ENCODE peak calls at places on chromosome X, in four cellular contexts. H is heart left ventricle, W is thyroid gland, Y is IMR-90. E is an unnamed sample.

GRCh38 chrX:21524008-21524407 is 134.1 kb downstream of the KLHL34 start:
- DNase-seq in H (no peak), W (no peak), Y (peak; percentile 52), E (no peak)

GRCh38 chrX:68997461-68997860 is 167.8 kb downstream of the PJA1 start:
- DNase-seq in H (no peak), W (no peak), Y (peak; percentile 22), E (no peak)

GRCh38 chrX:9682456-9682855 is 83.2 kb downstream of the GPR143 start:
- DNase-seq in H (no peak), W (no peak), Y (peak; percentile 61), E (peak; percentile 16)

GRCh38 chrX:49879656-49880277 is 483 bp downstream of the USP27X start:
- DNase-seq in H (no peak), W (no peak), Y (peak; percentile 1), E (no peak)

GRCh38 chrX:115400960-115401359 is 111.4 kb downstream of the LUZP4 start:
- DNase-seq in H (peak; percentile 22), W (no peak), Y (no peak), E (no peak)

GRCh38 chrX:22135994-22136684 is 104.0 kb downstream of the PHEX start:
- DNase-seq in H (no peak), W (peak; percentile 9), Y (peak; percentile 60), E (no peak)

GRCh38 chrX:47232803-47233332 is at the start of gene USP11:
- DNase-seq in H (peak; percentile 54), W (peak; percentile 30), Y (peak; percentile 51), E (peak; percentile 50)

GRCh38 chrX:118392726-118393125 is 46.8 kb downstream of the WDR44 start:
- DNase-seq in H (no peak), W (no peak), Y (peak; percentile 37), E (no peak)

GRCh38 chrX:105173071-105173470 is 47.4 kb downstream of the TEX13A start:
- DNase-seq in H (no peak), W (no peak), Y (no peak), E (no peak)

GRCh38 chrX:3271485-3272186 is 74.8 kb downstream of the MXRA5 start:
- DNase-seq in H (no peak), W (no peak), Y (peak; percentile 74), E (no peak)

GRCh38 chrX:11016728-11017127 is 94.4 kb upstream of the HCCS start:
- DNase-seq in H (no peak), W (no peak), Y (no peak), E (no peak)

GRCh38 chrX:18933611-18934010 is 50.3 kb downstream of the PHKA2 start:
- DNase-seq in H (no peak), W (no peak), Y (no peak), E (no peak)

GRCh38 chrX:480861-481417 is 94.2 kb upstream of the PPP2R3B start:
- DNase-seq in H (no peak), W (no peak), Y (no peak), E (no peak)

GRCh38 chrX:124232523-124233201 is 99.8 kb upstream of the TEX13D start:
- DNase-seq in H (no peak), W (no peak), Y (no peak), E (no peak)

GRCh38 chrX:38638952-38639529 is 77.7 kb downstream of the TSPAN7 start:
- DNase-seq in H (no peak), W (no peak), Y (no peak), E (no peak)

GRCh38 chrX:48903290-48903689 is 5.6 kb downstream of the PQBP1 start:
- DNase-seq in H (no peak), W (no peak), Y (no peak), E (no peak)

GRCh38 chrX:9163153-9163790 is 129.3 kb upstream of the FAM9B start:
- DNase-seq in H (no peak), W (no peak), Y (peak; percentile 55), E (no peak)

GRCh38 chrX:69016220-69016941 is 148.9 kb downstream of the PJA1 start:
- DNase-seq in H (no peak), W (peak; percentile 9), Y (no peak), E (no peak)

GRCh38 chrX:30593435-30594200 is 16.1 kb upstream of the TASL start:
- DNase-seq in H (no peak), W (no peak), Y (no peak), E (peak; percentile 29)

GRCh38 chrX:23578079-23578478 is 89.2 kb upstream of the PRDX4 start:
- DNase-seq in H (no peak), W (no peak), Y (no peak), E (no peak)

GRCh38 chrX:67723580-67724351 is 179.9 kb downstream of the AR start:
- DNase-seq in H (no peak), W (no peak), Y (no peak), E (no peak)

GRCh38 chrX:29172880-29173279 is 585.6 kb downstream of the IL1RAPL1 start:
- DNase-seq in H (no peak), W (no peak), Y (peak; percentile 62), E (no peak)

GRCh38 chrX:97446298-97446882 is 562.7 kb downstream of the RPA4 start:
- DNase-seq in H (no peak), W (no peak), Y (no peak), E (no peak)
- TF ChIP-seq CTCF in H (peak; percentile 29), W (no peak), Y (no peak), E (peak; percentile 12)

GRCh38 chrX:74023203-74023602 is 280.8 kb upstream of the ZCCHC13 start:
- DNase-seq in H (no peak), W (no peak), Y (no peak), E (no peak)
- H3K9me3 ChIP-seq in H (no peaks in the 10 kb centered on the region), W (no peaks in the 10 kb centered on the region), Y (peaks cover 2% of the 10 kb centered on the region), E (no peaks in the 10 kb centered on the region)

DNA sequence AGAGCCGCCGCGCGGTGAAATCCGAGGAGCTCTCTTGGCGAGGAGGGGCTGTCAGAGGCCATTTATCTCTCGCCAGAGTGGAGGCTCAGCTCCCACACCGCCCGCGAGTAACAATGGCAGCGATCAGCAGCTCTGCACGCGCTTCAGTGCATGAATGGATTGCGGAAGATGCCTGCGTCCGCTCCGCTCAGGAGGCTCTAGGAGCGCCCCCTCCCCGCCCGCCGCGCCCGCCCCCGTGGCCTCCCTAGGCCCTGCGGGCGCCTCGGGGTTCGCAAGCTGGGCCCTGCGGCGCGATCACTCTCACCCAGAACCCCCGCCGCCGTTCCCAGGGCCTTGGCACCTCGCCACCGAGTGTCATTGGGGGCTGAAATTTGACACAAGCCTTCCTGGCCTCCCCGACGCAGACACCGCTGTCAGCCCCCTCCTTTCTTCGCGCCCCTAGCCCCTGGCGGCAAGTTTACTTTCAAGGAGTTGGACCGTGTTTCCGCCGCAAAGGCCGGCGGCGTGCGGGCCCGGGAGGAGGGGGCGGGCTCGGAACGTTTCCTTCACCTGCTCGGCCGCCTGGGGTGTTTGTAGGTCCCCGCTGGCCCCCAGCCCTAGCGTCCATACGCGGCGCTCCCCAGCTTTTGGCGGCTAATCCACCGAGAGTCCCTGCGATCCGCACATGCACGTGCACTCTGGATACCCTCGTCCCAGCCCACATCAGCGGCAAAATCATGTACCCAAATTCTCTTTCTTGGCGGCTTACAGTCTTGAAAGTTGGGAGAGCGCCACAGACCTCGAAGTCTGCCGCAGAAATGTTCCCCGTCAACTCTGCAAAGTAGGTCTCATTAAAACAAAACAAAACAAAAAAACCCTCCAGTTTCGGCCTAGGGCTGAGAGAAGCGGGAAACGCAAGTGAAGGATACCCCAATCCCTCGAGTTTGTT is 49.0 kb upstream of the BCOR start:
- DNase-seq in H (peak; percentile 51), W (peak; percentile 57), Y (peak; percentile 46), E (no peak)
- TF ChIP-seq POLR2A in H (no peak), W (peak; percentile 43), Y (no peak), E (no peak)

DNA sequence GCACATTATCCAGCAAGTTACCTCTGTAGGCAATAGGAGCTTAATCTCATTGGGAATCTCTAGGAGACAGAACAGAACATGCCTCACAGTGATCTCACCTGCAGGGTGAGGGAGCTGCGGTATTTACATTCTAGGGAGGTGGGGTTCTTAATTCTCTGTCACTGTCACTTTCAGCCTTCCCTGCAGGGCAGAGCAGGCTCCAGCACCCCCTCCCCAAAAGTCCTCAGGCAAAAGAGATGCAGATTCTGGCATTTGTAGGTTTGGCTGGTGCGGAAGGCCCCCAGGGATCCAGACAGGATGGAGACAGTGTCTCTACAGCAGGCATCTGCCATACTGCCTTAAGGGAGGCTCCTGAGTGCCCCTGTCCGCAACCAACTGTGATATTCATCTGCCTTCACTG is 166.4 kb upstream of the ATP6AP2 start:
- DNase-seq in H (no peak), W (no peak), Y (no peak), E (no peak)
- TF ChIP-seq CTCF in H (no peak), W (no peak), Y (no peak), E (no peak)

DNA sequence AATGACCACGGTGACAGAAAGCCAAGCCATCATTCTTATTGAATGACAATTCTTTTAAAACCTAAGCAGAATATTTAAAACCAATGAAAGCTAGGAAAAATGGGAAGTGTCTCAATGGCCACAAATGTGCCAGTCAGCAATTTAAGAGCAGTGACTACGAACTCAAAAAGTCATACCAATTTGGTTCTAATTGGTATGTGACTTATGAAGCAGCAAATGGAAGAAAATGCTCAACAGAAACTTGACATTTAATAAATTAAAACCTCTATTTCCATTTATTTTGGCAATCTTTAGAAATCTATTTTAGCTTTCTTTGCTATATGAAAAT is 25.7 kb upstream of the BCLAF3 start:
- DNase-seq in H (no peak), W (no peak), Y (no peak), E (no peak)
- H3K9me3 ChIP-seq in H (no peaks in the 10 kb centered on the region), W (no peaks in the 10 kb centered on the region), Y (peaks cover 13% of the 10 kb centered on the region), E (no peaks in the 10 kb centered on the region)

GRCh38 chrX:74614193-74614909 is at the start of gene RLIM:
- DNase-seq in H (peak; percentile 94), W (peak; percentile 94), Y (peak; percentile 95), E (peak; percentile 94)
- TF ChIP-seq POLR2A in H (no peak), W (peak; percentile 86), Y (peak; percentile 92), E (peak; percentile 90)

DNA sequence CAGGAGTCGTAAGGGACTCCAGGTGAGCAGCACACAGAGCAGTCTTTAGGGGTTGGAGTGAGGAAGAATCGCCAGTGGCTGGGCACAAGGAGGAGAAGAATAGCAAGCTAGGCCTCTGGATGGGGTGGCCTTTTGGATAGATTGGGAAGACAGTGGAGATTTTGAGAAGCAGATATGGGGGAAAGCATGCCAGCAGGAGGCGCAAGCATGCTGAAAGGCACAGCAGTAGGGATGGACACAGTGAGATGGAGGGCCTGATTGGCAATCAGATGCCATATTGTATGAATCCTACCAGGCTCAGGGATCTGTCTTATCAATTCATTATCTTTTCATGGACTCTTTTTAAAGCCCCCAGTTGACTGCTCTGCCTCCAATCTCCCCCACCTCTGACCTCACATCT is 60.4 kb upstream of the MAGEA4 start:
- DNase-seq in H (no peak), W (no peak), Y (no peak), E (no peak)
- TF ChIP-seq CTCF in H (no peak), W (no peak), Y (no peak), E (no peak)

DNA sequence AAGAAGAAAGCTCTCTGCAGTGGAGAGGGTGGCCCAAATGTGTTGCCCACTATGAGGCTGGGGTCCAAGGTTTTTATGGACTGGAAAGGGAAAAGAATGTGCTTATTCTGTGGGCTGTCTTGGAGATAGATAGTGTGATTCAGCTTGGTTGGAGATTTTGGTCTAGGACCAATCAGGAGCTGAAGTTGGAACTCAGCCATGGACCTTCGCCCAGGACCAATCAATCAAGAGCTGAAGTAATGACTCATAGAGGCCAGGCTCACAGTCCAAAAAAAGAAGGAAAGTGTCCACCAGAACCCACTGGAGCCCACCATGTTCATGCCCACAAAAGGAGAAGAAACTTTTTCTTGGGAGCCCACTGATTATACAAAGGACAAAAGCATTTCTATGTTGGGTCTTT is 369.5 kb downstream of the UBE2NL start:
- DNase-seq in H (no peak), W (no peak), Y (no peak), E (no peak)
- H3K9me3 ChIP-seq in H (no peaks in the 10 kb centered on the region), W (no peaks in the 10 kb centered on the region), Y (peaks cover 7% of the 10 kb centered on the region), E (no peaks in the 10 kb centered on the region)

E was measured in transverse colon.